ENCODE peak calls at places on chromosomes 1 and 21, in nine cellular contexts. P is mesendoderm, M is heart left ventricle, C is thoracic aorta, V is mesenchymal stem cell, N is OCI-LY7, F is iPS DF 6.9, Z is HCT116, X is adipocyte. D is an unnamed sample. For H3K4me1, the result is how much of the 10 kb centered on the place peaks cover.

GRCh38 chr1:201766117-201766863 is 62.7 kb upstream of the IPO9 start:
- DNase-seq in P (no peak), M (peak), C (no peak), V (peak), N (no peak), F (no peak), Z (no peak), X (peak), D (no peak)

GRCh38 chr1:7942701-7943029 is 2.0 kb upstream of the TNFRSF9 start:
- DNase-seq in P (no peak), M (no peak), C (no peak), V (no peak), N (no peak), F (no peak), Z (no peak), X (no peak), D (no peak)

GRCh38 chr1:82838066-82838465 is 1037.3 kb downstream of the ADGRL2 start:
- DNase-seq in P (peak), M (no peak), C (no peak), V (peak), N (no peak), F (no peak), Z (no peak), X (peak), D (no peak)

GRCh38 chr1:24142546-24143431 is at the start of gene IL22RA1:
- DNase-seq in P (no peak), M (peak), C (no peak), V (peak), N (no peak), F (no peak), Z (peak), X (no peak), D (no peak)

GRCh38 chr1:20279507-20279906 is 11.2 kb upstream of the VWA5B1 start:
- DNase-seq in P (peak), M (no peak), C (no peak), V (peak), N (peak), F (no peak), Z (no peak), X (no peak), D (no peak)

GRCh38 chr1:214563881-214564280 is 12.5 kb upstream of the PTPN14 start:
- DNase-seq in P (no peak), M (no peak), C (no peak), V (peak), N (no peak), F (no peak), Z (no peak), X (peak), D (no peak)

GRCh38 chr1:70318191-70318590 is 36.3 kb downstream of the ANKRD13C start:
- DNase-seq in P (no peak), M (no peak), C (no peak), V (no peak), N (no peak), F (no peak), Z (no peak), X (no peak), D (no peak)

GRCh38 chr1:62286778-62287224 is 32.4 kb downstream of the KANK4 start:
- DNase-seq in P (peak), M (no peak), C (no peak), V (no peak), N (no peak), F (peak), Z (no peak), X (peak), D (no peak)

DNA sequence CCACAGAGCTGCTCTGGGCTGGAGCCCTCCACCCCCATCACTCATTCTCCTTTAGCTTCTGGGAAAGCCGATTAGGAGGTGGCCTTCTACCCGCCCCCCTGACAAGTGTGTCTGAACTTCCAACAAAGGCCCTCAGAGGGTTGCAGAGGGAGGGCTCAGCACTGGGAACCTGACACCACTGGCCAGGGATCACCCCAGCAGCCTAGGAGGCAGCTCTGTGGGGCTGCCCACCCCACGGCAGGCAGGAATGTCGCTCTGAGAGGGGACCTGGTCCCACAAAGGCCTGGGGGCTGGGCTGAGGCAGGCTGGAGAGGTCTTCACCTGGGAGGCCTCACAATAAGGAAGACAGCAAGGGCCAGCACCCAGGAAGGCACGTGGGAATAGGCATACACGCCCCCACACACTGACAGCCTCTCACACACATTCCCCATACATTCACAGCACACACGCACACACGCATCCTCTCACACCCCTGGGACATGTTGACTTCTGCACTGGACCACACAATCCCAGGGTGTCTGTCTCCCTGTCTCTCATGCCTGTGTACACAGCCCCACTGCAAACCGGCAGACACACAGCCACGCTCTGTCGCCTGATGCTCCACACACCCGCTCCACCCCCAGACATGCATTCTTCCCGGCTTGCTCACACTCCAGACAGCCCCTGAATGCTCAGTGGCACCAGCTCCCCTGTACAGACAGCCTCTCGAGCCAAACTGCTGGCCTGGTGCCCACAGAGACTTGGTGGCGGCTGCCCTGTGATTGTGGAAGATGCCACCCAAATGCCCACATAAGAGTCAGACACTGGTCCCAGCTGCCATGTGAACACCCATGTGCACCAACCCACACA is 30.7 kb downstream of the DMBX1 start:
- DNase-seq in P (peak), M (no peak), C (no peak), V (peak), N (no peak), F (no peak), Z (peak), X (peak), D (peak)
- H3K4me1 ChIP-seq in P (under half), M (under half), C (under half), V (under half), N (under half), F (under half), Z (half or more), X (under half), D (under half)

GRCh38 chr1:234729566-234729965 is 119.6 kb upstream of the IRF2BP2 start:
- DNase-seq in P (no peak), M (no peak), C (no peak), V (no peak), N (no peak), F (no peak), Z (no peak), X (peak), D (no peak)
- H3K4me1 ChIP-seq in P (under half), M (under half), C (under half), V (under half), N (half or more), F (under half), Z (under half), X (under half), D (under half)

DNA sequence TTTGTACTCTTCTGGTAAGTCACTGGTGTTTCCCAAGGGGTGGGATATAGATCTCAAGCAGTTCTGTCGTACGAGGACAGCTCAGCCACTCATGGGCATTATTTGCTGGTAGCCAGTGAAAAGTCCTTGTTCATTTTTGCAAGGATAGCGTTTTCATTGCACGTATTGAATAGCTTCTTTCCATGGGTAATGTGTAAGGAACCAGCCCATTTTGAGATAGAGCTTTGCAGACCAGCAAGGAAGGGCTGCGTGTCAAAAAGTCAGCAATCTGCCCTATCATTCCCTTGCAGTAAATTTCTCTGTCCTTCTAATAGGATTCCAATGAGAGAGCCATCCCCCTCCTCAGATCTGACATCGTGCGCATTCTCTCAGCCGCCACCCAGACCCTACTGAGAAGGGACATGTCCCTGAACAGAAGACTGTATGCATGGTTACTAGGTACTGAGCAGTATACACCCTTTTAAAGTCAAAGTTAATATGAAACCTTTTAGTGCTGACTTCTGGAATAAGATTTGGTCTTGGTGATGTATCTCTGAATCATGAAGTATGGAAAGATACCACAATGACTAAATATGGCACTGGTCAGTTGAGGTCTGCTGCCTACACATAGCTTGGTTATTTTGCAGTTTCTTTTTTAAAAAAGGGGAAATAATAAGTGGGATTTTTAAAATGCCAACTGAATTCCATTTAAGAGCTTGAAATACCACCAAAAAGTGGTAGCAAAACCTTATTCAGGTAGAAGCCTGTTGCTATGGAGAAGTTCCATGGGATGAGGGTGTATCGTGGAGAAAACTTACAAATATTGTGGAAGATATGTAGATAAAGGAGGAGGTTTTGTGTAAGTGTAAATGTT is 55.3 kb downstream of the DOP1B start:
- DNase-seq in P (no peak), M (no peak), C (no peak), V (peak), N (no peak), F (no peak), Z (no peak), X (peak), D (no peak)
- H3K4me1 ChIP-seq in P (under half), M (under half), C (under half), V (under half), N (under half), F (under half), Z (under half), X (under half), D (under half)

GRCh38 chr1:156461141-156461540 is 39.4 kb downstream of the MEF2D start:
- DNase-seq in P (no peak), M (no peak), C (no peak), V (no peak), N (no peak), F (no peak), Z (no peak), X (no peak), D (no peak)
- H3K4me1 ChIP-seq in P (under half), M (under half), C (half or more), V (under half), N (under half), F (under half), Z (half or more), X (under half), D (under half)

GRCh38 chr21:45319461-45320211 is 31.9 kb upstream of the POFUT2 start:
- DNase-seq in P (no peak), M (peak), C (peak), V (peak), N (no peak), F (no peak), Z (no peak), X (peak), D (no peak)

GRCh38 chr21:45320991-45321656 is 33.4 kb upstream of the POFUT2 start:
- DNase-seq in P (no peak), M (no peak), C (no peak), V (no peak), N (no peak), F (no peak), Z (no peak), X (no peak), D (no peak)

GRCh38 chr21:45318556-45319341 is 31.1 kb upstream of the POFUT2 start:
- DNase-seq in P (no peak), M (peak), C (no peak), V (peak), N (no peak), F (no peak), Z (peak), X (no peak), D (no peak)

GRCh38 chr21:45322231-45322959 is 34.7 kb upstream of the POFUT2 start:
- DNase-seq in P (no peak), M (no peak), C (no peak), V (no peak), N (no peak), F (no peak), Z (no peak), X (no peak), D (no peak)

DNA sequence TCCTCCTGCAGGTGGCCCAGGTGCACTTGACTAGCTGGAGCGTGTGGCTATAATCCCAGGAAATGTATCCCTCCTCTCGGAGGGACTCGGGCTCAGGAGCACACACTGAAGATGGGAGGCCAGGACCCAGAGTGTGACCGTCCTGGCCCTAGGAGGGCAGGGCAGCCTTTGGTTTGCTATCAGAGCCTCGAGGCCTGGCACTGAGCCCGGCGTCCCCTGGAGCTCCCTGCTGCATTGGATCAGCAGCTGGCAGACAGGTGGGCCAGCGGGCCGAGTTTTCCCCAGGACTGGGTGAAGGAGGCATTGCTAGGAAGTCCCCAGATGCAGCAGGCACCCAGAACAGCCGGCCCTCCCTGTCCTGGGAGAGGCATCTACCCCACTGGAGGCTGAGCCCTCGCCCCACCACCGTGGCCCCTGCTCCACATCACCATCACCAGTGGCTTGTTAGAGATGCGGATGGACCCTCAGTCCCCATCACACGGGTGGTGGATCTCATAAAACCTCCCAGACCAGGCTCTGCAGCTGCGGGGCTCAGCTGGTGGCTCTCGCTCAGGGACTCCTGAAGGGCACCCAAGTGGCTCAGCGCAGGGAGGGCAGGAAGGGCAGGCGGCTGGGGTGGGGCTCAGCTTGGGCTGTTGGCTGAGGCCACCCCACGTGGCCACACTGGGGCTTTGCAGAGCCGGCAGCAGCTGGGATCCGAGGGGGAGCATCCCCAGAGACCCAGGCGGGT is 32.7 kb upstream of the POFUT2 start:
- DNase-seq in P (no peak), M (peak), C (no peak), V (no peak), N (no peak), F (no peak), Z (no peak), X (no peak), D (no peak)
- H3K4me1 ChIP-seq in P (under half), M (half or more), C (half or more), V (half or more), N (under half), F (under half), Z (half or more), X (under half), D (under half)

DNA sequence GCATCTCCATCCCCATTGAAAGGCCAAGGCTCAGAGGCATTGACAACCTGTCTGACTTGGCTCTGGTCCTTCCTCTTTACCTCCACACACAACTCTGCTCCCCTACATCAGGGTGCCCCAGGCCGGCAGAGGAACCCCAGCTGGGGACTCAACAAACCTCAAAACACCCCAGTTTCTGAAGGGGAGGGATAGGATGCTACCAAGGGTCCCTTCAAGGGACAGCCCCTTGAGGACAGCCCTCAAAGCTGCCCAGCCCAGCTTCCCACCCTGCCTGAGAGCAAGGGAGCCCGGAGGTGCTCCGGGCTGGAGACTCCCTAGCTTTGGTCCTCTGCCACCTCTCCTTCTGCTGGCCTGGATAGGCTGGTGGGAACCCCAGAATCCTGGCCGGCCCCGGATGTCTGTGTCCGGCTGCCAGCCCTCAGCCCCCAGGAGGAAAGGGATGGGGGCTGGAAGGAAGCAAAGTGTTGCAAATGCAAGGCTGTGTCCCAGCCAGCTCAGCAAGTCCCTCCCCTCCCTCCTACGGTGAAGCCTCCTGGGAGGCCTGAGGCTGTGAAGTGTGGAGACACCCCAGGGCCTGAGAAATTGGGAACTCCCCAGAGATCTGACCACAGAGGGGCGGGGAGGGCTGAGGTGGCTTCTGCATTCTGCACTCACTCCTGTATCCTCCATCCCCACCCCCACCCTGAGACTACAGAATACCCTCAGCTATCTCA is 1.1 kb upstream of the MARCKSL1 start:
- DNase-seq in P (no peak), M (peak), C (no peak), V (peak), N (peak), F (no peak), Z (no peak), X (no peak), D (peak)
- H3K4me1 ChIP-seq in P (under half), M (under half), C (under half), V (half or more), N (half or more), F (under half), Z (half or more), X (under half), D (under half)